ENCODE peak calls at places on chromosomes 3 and 15, in four cellular contexts. V is Karpas-422, R is H9, Z is IMR-90. G is an unnamed sample.

GRCh38 chr3:79930196-79930595 is 162.4 kb upstream of the ROBO1 start:
- DNase-seq in Z (no peak), R (no peak), V (no peak), G (no peak)

GRCh38 chr15:29475096-29475495 is 205.5 kb upstream of the NSMCE3 start:
- DNase-seq in R (no peak), Z (no peak), V (no peak), G (no peak)

GRCh38 chr3:98513136-98513535 is 9.6 kb downstream of the CLDND1 start:
- DNase-seq in V (no peak), R (no peak), Z (peak), G (peak)

GRCh38 chr15:100252359-100252758 is 89.4 kb downstream of the ADAMTS17 start:
- DNase-seq in Z (no peak), V (no peak), R (no peak), G (no peak)

GRCh38 chr3:181717505-181717904 is 5.8 kb downstream of the SOX2 start:
- DNase-seq in R (no peak), Z (no peak), V (no peak), G (no peak)

GRCh38 chr15:27638950-27639349 is 460.2 kb downstream of the OCA2 start:
- DNase-seq in R (no peak), V (no peak), Z (no peak), G (no peak)

GRCh38 chr3:26058774-26059455 is 269.0 kb downstream of the OXSM start:
- DNase-seq in R (no peak), V (no peak), Z (no peak), G (no peak)

GRCh38 chr3:177795866-177796265 is 598.6 kb upstream of the TBL1XR1 start:
- DNase-seq in R (no peak), Z (no peak), V (no peak), G (no peak)

GRCh38 chr3:147872568-147872967 is 463.4 kb downstream of the ZIC1 start:
- DNase-seq in V (no peak), R (no peak), Z (no peak), G (no peak)

GRCh38 chr3:62607287-62608029 is 234.1 kb upstream of the FEZF2 start:
- DNase-seq in R (no peak), Z (peak), V (no peak), G (peak)

GRCh38 chr3:100164730-100165129 is 50.4 kb upstream of the FILIP1L start:
- DNase-seq in Z (no peak), R (no peak), V (no peak), G (no peak)

GRCh38 chr3:67593761-67594234 is 60.6 kb downstream of the SUCLG2 start:
- DNase-seq in V (peak), Z (peak), R (peak), G (peak)

GRCh38 chr3:106759686-106760085 is 617.6 kb upstream of the CCDC54 start:
- DNase-seq in R (no peak), V (no peak), Z (peak), G (peak)

GRCh38 chr3:131036200-131036816 is 9.6 kb downstream of the NEK11 start:
- DNase-seq in Z (peak), V (no peak), R (no peak), G (peak)

GRCh38 chr3:59411176-59411575 is 361.4 kb upstream of the CFAP20DC start:
- DNase-seq in Z (no peak), R (no peak), V (no peak), G (no peak)

GRCh38 chr3:4580346-4581019 is 87.3 kb downstream of the ITPR1 start:
- DNase-seq in V (no peak), R (peak), Z (no peak), G (no peak)

GRCh38 chr15:62809106-62809967 is 233.2 kb upstream of the TPM1 start:
- DNase-seq in R (no peak), Z (peak), V (no peak), G (peak)

GRCh38 chr15:87707581-87708130 is 548.9 kb downstream of the NTRK3 start:
- DNase-seq in V (no peak), R (no peak), Z (no peak), G (no peak)

GRCh38 chr3:24586920-24587319 is 92.3 kb upstream of the THRB start:
- DNase-seq in Z (no peak), V (no peak), R (no peak), G (no peak)

GRCh38 chr15:68352401-68353062 is 75.0 kb downstream of the FEM1B start:
- DNase-seq in Z (peak), V (no peak), R (no peak), G (peak)

GRCh38 chr15:72173864-72174550 is 23.6 kb downstream of the GRAMD2A start:
- DNase-seq in R (no peak), V (no peak), Z (no peak), G (no peak)

GRCh38 chr3:47370887-47371697 is 9.7 kb upstream of the PTPN23 start:
- DNase-seq in V (peak), R (peak), Z (no peak), G (peak)

GRCh38 chr3:8938021-8938420 is 25.3 kb downstream of the RAD18 start:
- DNase-seq in Z (peak), R (no peak), V (peak), G (peak)

GRCh38 chr3:189685854-189686253 is 54.7 kb downstream of the TP63 start:
- DNase-seq in V (no peak), R (no peak), Z (peak), G (peak)

GRCh38 chr3:14810070-14810732 is 8.6 kb upstream of the FGD5 start:
- DNase-seq in R (peak), V (no peak), Z (no peak), G (peak)

GRCh38 chr15:40693904-40694705 is 869 bp upstream of the RAD51 start:
- DNase-seq in R (no peak), V (peak), Z (no peak), G (peak)

GRCh38 chr3:153166206-153166605 is 4.2 kb downstream of the RAP2B start:
- DNase-seq in V (no peak), R (no peak), Z (peak), G (peak)

GRCh38 chr3:179666436-179667035 is 13.7 kb downstream of the USP13 start:
- DNase-seq in Z (no peak), V (no peak), R (peak), G (peak)

GRCh38 chr3:85487375-85487774 is 528.6 kb downstream of the CADM2 start:
- DNase-seq in Z (no peak), R (no peak), V (no peak), G (no peak)

GRCh38 chr3:151152626-151153025 is 50.4 kb downstream of the GPR171 start:
- DNase-seq in V (no peak), Z (no peak), R (no peak), G (no peak)

GRCh38 chr3:185954366-185954723 is 16.5 kb upstream of the TRA2B start:
- DNase-seq in Z (peak), V (no peak), R (no peak), G (no peak)

GRCh38 chr3:185948292-185948691 is 10.5 kb upstream of the TRA2B start:
- DNase-seq in Z (no peak), V (no peak), R (no peak), G (no peak)

DNA sequence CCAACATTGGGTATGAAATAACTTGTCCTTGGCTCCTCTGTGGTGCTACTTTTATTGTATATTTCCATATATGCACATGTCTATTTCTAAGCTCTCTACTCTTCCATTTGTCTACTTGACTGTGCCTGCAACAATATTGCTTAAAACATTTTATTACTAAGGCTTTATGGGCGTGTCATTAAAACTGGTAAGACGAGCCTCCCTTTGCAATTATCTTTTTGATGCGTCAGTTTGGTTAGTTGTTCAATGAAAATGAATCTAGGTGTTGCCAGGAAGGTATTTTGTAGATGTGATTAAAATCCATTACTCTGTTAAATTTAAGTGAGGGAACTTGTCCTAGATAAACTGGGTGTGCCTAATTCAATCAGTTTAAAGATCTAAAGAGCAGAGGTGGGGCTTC is 12.9 kb upstream of the TRA2B start:
- DNase-seq in R (no peak), V (no peak), Z (no peak), G (no peak)
- H3K4me2 ChIP-seq in R (no peak), V (no peak), Z (no peak), G (no peak)

GRCh38 chr15:38695249-38696119 is 130.9 kb upstream of the RASGRP1 start:
- DNase-seq in Z (no peak), R (no peak), V (no peak), G (no peak)
- H3K4me2 ChIP-seq in Z (no peak), R (no peak), V (no peak), G (no peak)

DNA sequence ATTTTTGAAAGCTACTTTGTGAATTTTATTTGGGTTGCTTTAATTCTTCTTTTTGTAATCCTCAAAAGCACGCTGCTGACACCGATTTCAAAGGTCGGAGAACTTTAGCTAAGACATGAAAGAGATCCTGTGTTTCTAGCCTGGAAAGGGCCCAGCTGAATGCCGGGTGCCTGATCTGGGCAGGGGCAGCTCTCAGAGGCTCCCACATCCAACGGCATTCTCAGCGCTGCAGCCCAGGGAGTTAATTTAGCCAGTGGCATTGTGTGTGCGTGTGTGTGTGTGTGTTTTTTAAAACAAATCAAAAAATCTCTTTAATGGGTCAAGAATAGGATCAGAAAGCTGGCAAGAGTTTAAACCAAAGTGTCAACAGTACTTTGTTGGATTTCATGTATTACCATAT is 6.5 kb downstream of the RBP1 start:
- DNase-seq in V (no peak), R (no peak), Z (peak), G (no peak)
- H3K4me2 ChIP-seq in V (no peak), R (no peak), Z (no peak), G (no peak)

DNA sequence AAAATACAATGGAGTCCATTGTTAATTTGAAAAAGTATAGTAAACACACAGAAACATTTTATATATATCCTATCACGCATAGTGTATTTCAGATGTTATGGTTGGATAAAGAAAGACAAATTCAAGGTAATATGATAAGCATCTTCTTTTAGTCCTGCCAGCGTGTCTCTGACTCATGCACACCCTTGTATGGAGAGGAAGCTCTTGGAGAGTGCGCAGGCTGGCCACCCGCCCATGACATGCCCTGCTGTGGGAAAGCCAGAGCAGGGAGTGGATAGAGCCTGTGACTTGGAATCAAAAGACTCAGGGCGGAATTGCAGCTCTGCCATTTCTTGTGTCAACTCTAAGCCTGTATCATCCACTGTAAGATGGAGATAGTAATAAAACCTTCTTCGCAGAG is 23.0 kb upstream of the COPG1 start:
- DNase-seq in Z (peak), V (no peak), R (no peak), G (peak)
- H3K4me2 ChIP-seq in Z (no peak), V (no peak), R (no peak), G (peak)

GRCh38 chr3:66414846-66415245 is 86.0 kb downstream of the LRIG1 start:
- DNase-seq in V (no peak), R (no peak), Z (no peak), G (no peak)
- H3K4me2 ChIP-seq in V (peak), R (no peak), Z (no peak), G (no peak)

GRCh38 chr3:139339219-139339906 is 4.5 kb upstream of the MRPS22 start:
- DNase-seq in Z (peak), R (no peak), V (no peak), G (peak)
- H3K4me2 ChIP-seq in Z (no peak), R (no peak), V (no peak), G (peak)

DNA sequence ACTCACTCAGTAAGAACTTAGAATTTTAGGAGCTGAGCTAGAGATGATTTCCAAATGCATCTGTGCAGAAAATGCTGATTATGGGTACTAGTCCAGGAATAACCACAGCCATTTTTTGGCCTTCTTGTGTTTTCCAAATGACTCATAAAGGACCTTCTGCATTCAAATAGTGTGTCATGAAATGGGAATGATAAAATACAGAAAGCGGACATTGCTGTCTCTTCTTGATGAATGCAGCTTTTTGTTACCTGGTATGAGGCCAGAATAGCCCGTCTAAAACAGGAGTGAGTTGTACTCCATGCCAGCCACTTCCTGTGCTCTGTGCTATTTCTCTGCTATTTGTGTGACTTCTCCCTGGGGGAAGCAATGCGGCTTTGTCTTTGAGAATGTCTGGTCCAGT is 20.5 kb upstream of the FRMD5 start:
- DNase-seq in V (no peak), R (no peak), Z (peak), G (peak)
- H3K4me2 ChIP-seq in V (no peak), R (no peak), Z (peak), G (no peak)

DNA sequence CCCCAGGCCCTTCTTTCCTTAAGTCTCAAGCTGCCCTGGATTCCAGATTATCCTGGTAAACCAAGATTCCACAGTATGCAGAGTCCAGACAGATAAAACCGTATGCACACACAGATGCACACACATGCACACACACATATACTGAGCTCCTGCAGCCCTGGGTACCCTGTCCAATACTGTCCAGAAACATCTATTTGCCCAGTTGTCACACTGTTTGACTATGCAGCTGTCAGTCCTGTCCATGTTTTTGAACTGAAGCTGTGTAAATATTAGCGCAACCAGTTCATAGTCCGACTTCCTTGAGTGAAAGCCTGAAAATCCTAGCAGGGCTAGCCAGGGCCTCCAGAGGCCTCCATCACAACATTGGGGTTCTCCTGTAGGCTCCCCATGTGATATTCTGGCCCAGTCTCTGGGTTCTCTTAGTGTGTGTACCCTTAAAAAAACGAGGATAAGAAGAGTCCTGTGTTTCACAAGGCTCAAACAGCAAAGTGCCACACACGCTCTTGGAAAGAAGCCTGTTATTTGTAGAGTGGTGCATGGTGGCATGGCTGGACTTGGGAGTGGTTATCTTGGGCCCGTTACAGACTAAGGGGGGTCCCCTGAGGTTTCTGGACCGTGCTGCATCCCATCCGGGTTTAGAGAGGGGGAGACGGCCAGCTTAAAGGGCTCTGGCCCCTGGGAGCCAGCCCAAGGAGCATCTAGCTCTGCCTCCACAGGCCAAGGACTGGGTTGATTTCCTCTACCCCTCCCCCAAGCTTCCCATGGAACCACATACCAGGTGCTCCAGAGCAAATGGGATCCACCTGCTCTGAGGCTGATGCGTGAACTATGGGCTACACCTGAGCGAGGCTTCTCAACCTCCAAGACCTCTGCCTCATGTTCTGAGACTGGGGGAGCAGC is 108.3 kb downstream of the IQSEC1 start:
- DNase-seq in Z (no peak), V (no peak), R (no peak), G (no peak)
- H3K4me2 ChIP-seq in Z (no peak), V (no peak), R (no peak), G (no peak)

DNA sequence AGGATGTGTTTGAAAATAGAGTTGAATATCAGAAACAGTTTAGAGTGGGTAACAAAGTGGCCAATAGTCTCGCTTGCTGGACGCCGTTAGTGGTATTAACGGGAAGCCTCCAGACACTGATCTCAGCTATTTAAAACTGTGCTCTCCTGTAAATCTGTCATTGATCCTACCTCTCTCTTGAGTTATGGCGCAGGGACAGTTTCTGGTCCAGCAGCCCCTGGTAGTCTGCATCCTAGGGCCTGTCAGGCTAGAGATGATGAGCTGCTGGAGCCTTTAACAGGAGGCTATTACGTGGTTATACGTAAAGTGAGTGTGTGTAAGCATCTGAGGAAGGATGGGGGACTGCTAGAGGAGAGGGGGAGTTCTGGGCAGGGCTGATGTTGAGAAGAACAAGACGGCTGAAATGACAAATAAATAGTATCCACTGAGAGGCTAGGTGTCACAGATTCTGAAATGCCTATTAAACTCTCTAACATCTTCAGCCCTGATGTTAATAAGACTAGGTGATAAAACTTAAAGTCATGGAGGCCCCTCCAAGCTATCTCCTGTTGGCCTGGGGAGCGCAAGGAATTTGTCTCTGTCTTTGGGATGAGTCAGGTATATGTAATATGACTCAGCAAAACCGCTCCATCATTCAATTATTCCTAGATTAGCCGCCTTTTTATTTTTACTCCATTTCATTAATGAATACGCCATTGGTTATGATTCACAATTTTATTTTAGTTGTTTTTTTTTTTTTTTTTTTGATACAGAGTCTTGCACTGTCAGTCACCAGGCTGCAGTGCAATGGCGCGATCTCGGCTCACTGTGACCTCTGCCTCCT is 155.7 kb downstream of the GREM1 start:
- DNase-seq in V (no peak), Z (peak), R (no peak), G (peak)
- H3K4me2 ChIP-seq in V (no peak), Z (peak), R (no peak), G (peak)

DNA sequence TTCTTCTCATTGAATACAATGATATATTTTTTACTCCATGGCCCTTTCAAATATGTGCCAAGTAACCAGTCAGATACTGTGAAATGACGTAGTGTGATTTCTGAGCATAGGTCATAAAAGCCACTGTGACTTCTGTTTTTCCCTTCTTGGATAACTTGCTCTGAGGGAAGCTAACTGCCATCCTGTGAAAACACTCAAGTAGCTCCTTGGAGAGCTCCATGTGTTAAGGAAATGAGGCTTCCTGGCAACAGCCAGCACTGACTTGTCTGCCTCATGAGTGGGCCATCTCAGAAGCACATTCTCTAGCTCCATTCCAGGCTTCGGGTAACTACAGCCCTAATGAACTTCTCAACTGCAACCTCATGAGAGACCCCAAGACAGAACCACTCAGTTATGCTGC is 9.5 kb upstream of the CCDC80 start:
- DNase-seq in R (no peak), V (no peak), Z (peak), G (peak)
- H3K4me2 ChIP-seq in R (no peak), V (no peak), Z (no peak), G (peak)